ENCODE peak calls at places on chromosome 21, in eight cellular contexts. One of them, this sample, is unnamed.

GRCh38 chr21:45817345-45817744 is 164.2 kb upstream of the COL6A1 start:
- DNase-seq in thyroid gland: no peak
- DNase-seq in lower lobe of right lung: no peak
- DNase-seq in heart right ventricle: no peak
- DNase-seq in OCI-LY7: no peak
- DNase-seq in HCT116: no peak
- DNase-seq in mesendoderm: no peak
- DNase-seq in adrenal gland: no peak
- DNase-seq in this sample: no peak

GRCh38 chr21:37557261-37557950 is 190.8 kb downstream of the DYRK1A start:
- DNase-seq in thyroid gland: peak; percentile 79
- DNase-seq in lower lobe of right lung: no peak
- DNase-seq in heart right ventricle: no peak
- DNase-seq in OCI-LY7: peak; percentile 63
- DNase-seq in HCT116: no peak
- DNase-seq in mesendoderm: peak; percentile 19
- DNase-seq in adrenal gland: no peak
- DNase-seq in this sample: no peak

GRCh38 chr21:46605759-46606426 is 1.0 kb upstream of the S100B start:
- DNase-seq in thyroid gland: no peak
- DNase-seq in lower lobe of right lung: peak; percentile 81
- DNase-seq in heart right ventricle: peak; percentile 23
- DNase-seq in OCI-LY7: peak; percentile 8
- DNase-seq in HCT116: no peak
- DNase-seq in mesendoderm: no peak
- DNase-seq in adrenal gland: peak; percentile 29
- DNase-seq in this sample: no peak

GRCh38 chr21:18274370-18274769 is 29.7 kb downstream of the CHODL start:
- DNase-seq in thyroid gland: no peak
- DNase-seq in lower lobe of right lung: no peak
- DNase-seq in heart right ventricle: no peak
- DNase-seq in OCI-LY7: no peak
- DNase-seq in HCT116: no peak
- DNase-seq in mesendoderm: no peak
- DNase-seq in adrenal gland: no peak
- DNase-seq in this sample: no peak

GRCh38 chr21:18477059-18477458 is 73.5 kb upstream of the TMPRSS15 start:
- DNase-seq in thyroid gland: no peak
- DNase-seq in lower lobe of right lung: no peak
- DNase-seq in heart right ventricle: no peak
- DNase-seq in OCI-LY7: no peak
- DNase-seq in HCT116: no peak
- DNase-seq in mesendoderm: no peak
- DNase-seq in adrenal gland: no peak
- DNase-seq in this sample: no peak

GRCh38 chr21:34544032-34544496 is 32.1 kb upstream of the KCNE1 start:
- DNase-seq in thyroid gland: peak; percentile 85
- DNase-seq in lower lobe of right lung: peak; percentile 69
- DNase-seq in heart right ventricle: peak; percentile 78
- DNase-seq in OCI-LY7: peak; percentile 77
- DNase-seq in HCT116: peak; percentile 80
- DNase-seq in mesendoderm: peak; percentile 91
- DNase-seq in adrenal gland: peak; percentile 83
- DNase-seq in this sample: peak; percentile 75

GRCh38 chr21:43639470-43640178 is 19.7 kb downstream of the HSF2BP start:
- DNase-seq in thyroid gland: no peak
- DNase-seq in lower lobe of right lung: no peak
- DNase-seq in heart right ventricle: no peak
- DNase-seq in OCI-LY7: no peak
- DNase-seq in HCT116: no peak
- DNase-seq in mesendoderm: no peak
- DNase-seq in adrenal gland: no peak
- DNase-seq in this sample: no peak

GRCh38 chr21:32782698-32783097 is 11.1 kb upstream of the PAXBP1 start:
- DNase-seq in thyroid gland: no peak
- DNase-seq in lower lobe of right lung: no peak
- DNase-seq in heart right ventricle: no peak
- DNase-seq in OCI-LY7: no peak
- DNase-seq in HCT116: no peak
- DNase-seq in mesendoderm: no peak
- DNase-seq in adrenal gland: no peak
- DNase-seq in this sample: no peak

GRCh38 chr21:28781602-28782274 is 210.9 kb downstream of the LTN1 start:
- DNase-seq in thyroid gland: no peak
- DNase-seq in lower lobe of right lung: no peak
- DNase-seq in heart right ventricle: no peak
- DNase-seq in OCI-LY7: peak; percentile 20
- DNase-seq in HCT116: peak; percentile 6
- DNase-seq in mesendoderm: no peak
- DNase-seq in adrenal gland: no peak
- DNase-seq in this sample: no peak

GRCh38 chr21:33998402-33998801 is 75.0 kb upstream of the MRPS6 start:
- DNase-seq in thyroid gland: no peak
- DNase-seq in lower lobe of right lung: no peak
- DNase-seq in heart right ventricle: no peak
- DNase-seq in OCI-LY7: no peak
- DNase-seq in HCT116: no peak
- DNase-seq in mesendoderm: no peak
- DNase-seq in adrenal gland: no peak
- DNase-seq in this sample: no peak

GRCh38 chr21:32916522-32917099 is 109.1 kb upstream of the OLIG2 start:
- DNase-seq in thyroid gland: no peak
- DNase-seq in lower lobe of right lung: no peak
- DNase-seq in heart right ventricle: no peak
- DNase-seq in OCI-LY7: peak; percentile 31
- DNase-seq in HCT116: peak; percentile 15
- DNase-seq in mesendoderm: peak; percentile 16
- DNase-seq in adrenal gland: no peak
- DNase-seq in this sample: no peak

GRCh38 chr21:44984428-44984791 is 44.6 kb downstream of the SLX9 start:
- DNase-seq in thyroid gland: no peak
- DNase-seq in lower lobe of right lung: peak; percentile 43
- DNase-seq in heart right ventricle: no peak
- DNase-seq in OCI-LY7: no peak
- DNase-seq in HCT116: no peak
- DNase-seq in mesendoderm: no peak
- DNase-seq in adrenal gland: peak; percentile 10
- DNase-seq in this sample: no peak

GRCh38 chr21:40270134-40270533 is 402.9 kb downstream of the PCP4 start:
- DNase-seq in thyroid gland: no peak
- DNase-seq in lower lobe of right lung: no peak
- DNase-seq in heart right ventricle: no peak
- DNase-seq in OCI-LY7: no peak
- DNase-seq in HCT116: no peak
- DNase-seq in mesendoderm: no peak
- DNase-seq in adrenal gland: no peak
- DNase-seq in this sample: no peak

GRCh38 chr21:44304846-44305245 is 5.0 kb downstream of the PFKL start:
- DNase-seq in thyroid gland: peak; percentile 55
- DNase-seq in lower lobe of right lung: no peak
- DNase-seq in heart right ventricle: no peak
- DNase-seq in OCI-LY7: peak; percentile 72
- DNase-seq in HCT116: no peak
- DNase-seq in mesendoderm: peak; percentile 55
- DNase-seq in adrenal gland: no peak
- DNase-seq in this sample: peak; percentile 78

DNA sequence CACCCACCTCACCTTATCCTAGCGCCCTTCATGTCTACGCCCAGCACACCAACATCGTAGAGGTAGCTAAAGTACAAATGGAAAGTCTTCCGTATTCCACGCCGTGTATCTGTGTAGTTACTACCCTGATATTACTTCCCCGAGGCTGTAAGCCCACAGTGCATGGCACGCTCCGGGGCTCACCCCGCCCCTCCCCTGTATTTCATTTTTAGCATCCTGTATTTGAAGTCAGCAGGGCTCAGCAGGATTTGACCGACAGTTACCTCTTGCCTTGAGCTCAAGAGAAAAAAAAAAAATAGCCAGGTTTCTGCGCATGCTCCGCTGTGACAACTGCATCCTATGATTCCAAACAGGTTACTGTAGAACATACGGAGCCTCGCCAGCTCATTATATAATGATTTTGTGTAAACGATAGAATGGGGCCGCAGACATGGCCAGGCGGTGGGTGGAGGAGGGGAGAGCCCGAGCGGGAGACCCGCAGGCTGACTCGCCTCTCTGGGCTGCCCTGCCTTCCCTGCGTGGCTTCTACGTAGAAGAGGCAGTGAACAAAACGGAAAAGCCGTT is 1.3 kb downstream of the ABCG1 start:
- DNase-seq in thyroid gland: peak; percentile 65
- DNase-seq in lower lobe of right lung: peak; percentile 72
- DNase-seq in heart right ventricle: peak; percentile 77
- DNase-seq in OCI-LY7: peak; percentile 89
- DNase-seq in HCT116: no peak
- DNase-seq in mesendoderm: peak; percentile 86
- DNase-seq in adrenal gland: peak; percentile 85
- DNase-seq in this sample: peak; percentile 72
- H3K27ac ChIP-seq in thyroid gland: peak overlapping the region; percentile 90
- H3K27ac ChIP-seq in lower lobe of right lung: peak overlapping the region; percentile 86
- H3K27ac ChIP-seq in heart right ventricle: peak overlapping the region; percentile 88
- H3K27ac ChIP-seq in OCI-LY7: peak overlapping the region; percentile 78
- H3K27ac ChIP-seq in HCT116: no peak overlapping the region
- H3K27ac ChIP-seq in mesendoderm: no peak overlapping the region
- H3K27ac ChIP-seq in adrenal gland: peak overlapping the region; percentile 88
- H3K27ac ChIP-seq in this sample: peak overlapping the region; percentile 76

DNA sequence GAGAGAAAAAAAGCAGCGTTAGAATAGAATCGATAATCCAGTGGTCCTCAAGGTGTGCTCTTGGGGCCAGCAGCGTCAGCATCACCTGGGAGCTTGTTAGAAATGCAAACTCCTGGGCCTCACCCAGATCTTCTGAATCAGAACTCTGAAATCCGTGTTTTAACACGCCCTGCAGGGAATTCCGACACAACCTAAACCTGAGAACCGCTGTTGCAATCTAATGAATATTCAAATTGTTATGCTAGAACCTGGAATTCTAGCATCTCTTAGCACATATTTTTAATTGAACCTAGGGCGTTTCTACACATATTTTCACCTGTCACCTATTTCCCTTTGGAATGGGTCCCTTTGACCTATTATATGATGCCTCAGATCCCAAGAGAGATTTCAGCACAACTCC is 175.7 kb downstream of the PSMG1 start:
- DNase-seq in thyroid gland: no peak
- DNase-seq in lower lobe of right lung: no peak
- DNase-seq in heart right ventricle: no peak
- DNase-seq in OCI-LY7: no peak
- DNase-seq in HCT116: no peak
- DNase-seq in mesendoderm: peak; percentile 58
- DNase-seq in adrenal gland: no peak
- DNase-seq in this sample: no peak
- H3K27ac ChIP-seq in thyroid gland: peak overlapping the region; percentile 91
- H3K27ac ChIP-seq in lower lobe of right lung: peak overlapping the region; percentile 86
- H3K27ac ChIP-seq in heart right ventricle: peak overlapping the region; percentile 89
- H3K27ac ChIP-seq in OCI-LY7: no peak overlapping the region
- H3K27ac ChIP-seq in HCT116: no peak overlapping the region
- H3K27ac ChIP-seq in mesendoderm: no peak overlapping the region
- H3K27ac ChIP-seq in adrenal gland: peak overlapping the region; percentile 84
- H3K27ac ChIP-seq in this sample: peak overlapping the region; percentile 76

GRCh38 chr21:42231761-42232160 is 12.8 kb downstream of the ABCG1 start:
- DNase-seq in thyroid gland: no peak
- DNase-seq in lower lobe of right lung: peak; percentile 19
- DNase-seq in heart right ventricle: no peak
- DNase-seq in OCI-LY7: no peak
- DNase-seq in HCT116: no peak
- DNase-seq in mesendoderm: no peak
- DNase-seq in adrenal gland: no peak
- DNase-seq in this sample: no peak

GRCh38 chr21:42227909-42228708 is 9.2 kb downstream of the ABCG1 start:
- DNase-seq in thyroid gland: peak; percentile 67
- DNase-seq in lower lobe of right lung: peak; percentile 93
- DNase-seq in heart right ventricle: peak; percentile 92
- DNase-seq in OCI-LY7: peak; percentile 94
- DNase-seq in HCT116: peak; percentile 64
- DNase-seq in mesendoderm: peak; percentile 79
- DNase-seq in adrenal gland: peak; percentile 98
- DNase-seq in this sample: peak; percentile 79

GRCh38 chr21:42230636-42231035 is 11.7 kb downstream of the ABCG1 start:
- DNase-seq in thyroid gland: no peak
- DNase-seq in lower lobe of right lung: peak; percentile 17
- DNase-seq in heart right ventricle: no peak
- DNase-seq in OCI-LY7: no peak
- DNase-seq in HCT116: no peak
- DNase-seq in mesendoderm: no peak
- DNase-seq in adrenal gland: no peak
- DNase-seq in this sample: no peak

GRCh38 chr21:42229676-42230075 is 10.7 kb downstream of the ABCG1 start:
- DNase-seq in thyroid gland: no peak
- DNase-seq in lower lobe of right lung: peak; percentile 19
- DNase-seq in heart right ventricle: no peak
- DNase-seq in OCI-LY7: no peak
- DNase-seq in HCT116: no peak
- DNase-seq in mesendoderm: no peak
- DNase-seq in adrenal gland: no peak
- DNase-seq in this sample: no peak

DNA sequence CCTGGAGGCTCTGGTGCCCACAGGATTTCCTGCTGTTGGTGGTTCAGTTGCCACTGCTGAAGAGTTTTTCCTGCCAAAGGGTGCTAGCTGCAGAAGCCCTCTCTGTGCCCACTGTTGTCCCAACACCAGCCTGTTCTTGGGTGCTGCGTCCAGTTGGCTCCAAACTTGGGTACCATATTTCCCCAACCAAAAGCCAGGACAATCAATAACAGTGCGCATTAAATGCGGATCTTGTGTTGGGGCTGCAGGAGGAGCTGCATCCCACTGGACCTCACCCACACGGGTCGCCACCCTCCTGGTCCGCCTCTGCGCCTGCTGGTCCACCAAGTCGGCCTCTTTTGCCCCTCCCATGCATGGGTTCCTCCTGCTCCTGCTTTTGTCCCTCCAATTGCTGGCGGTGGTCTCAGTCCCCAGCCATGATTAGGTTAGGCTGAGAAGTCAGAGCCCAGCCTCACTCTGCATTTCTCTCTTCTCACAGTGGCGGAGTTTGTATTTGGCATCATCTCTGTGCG is 9.8 kb downstream of the ABCG1 start:
- DNase-seq in thyroid gland: no peak
- DNase-seq in lower lobe of right lung: peak; percentile 44
- DNase-seq in heart right ventricle: no peak
- DNase-seq in OCI-LY7: no peak
- DNase-seq in HCT116: no peak
- DNase-seq in mesendoderm: no peak
- DNase-seq in adrenal gland: no peak
- DNase-seq in this sample: no peak
- H3K27ac ChIP-seq in thyroid gland: peak overlapping the region; percentile 48
- H3K27ac ChIP-seq in lower lobe of right lung: peak overlapping the region; percentile 58
- H3K27ac ChIP-seq in heart right ventricle: peak overlapping the region; percentile 80
- H3K27ac ChIP-seq in OCI-LY7: peak overlapping the region; percentile 81
- H3K27ac ChIP-seq in HCT116: no peak overlapping the region
- H3K27ac ChIP-seq in mesendoderm: no peak overlapping the region
- H3K27ac ChIP-seq in adrenal gland: peak overlapping the region; percentile 35
- H3K27ac ChIP-seq in this sample: no peak overlapping the region

DNA sequence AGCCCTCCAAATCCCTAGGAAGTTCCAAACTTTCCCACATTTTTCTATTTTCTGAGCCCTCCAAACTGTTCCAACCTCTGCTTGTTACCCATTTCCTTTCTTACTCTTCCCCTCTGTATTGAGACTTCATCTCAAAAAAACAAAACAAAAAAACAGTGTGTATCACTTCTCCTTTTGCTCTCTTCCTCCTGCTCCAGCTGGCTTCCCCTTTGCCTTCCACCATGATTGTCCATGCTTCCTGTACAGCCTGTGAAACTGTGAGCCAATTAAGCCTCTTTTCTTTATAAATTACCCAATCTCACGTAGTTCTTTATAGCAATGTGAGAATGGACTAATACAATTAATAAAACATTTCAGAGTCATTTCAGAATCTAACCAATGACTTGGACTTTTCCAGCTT is 69.6 kb upstream of the KRTAP19-8 start:
- DNase-seq in thyroid gland: no peak
- DNase-seq in lower lobe of right lung: no peak
- DNase-seq in heart right ventricle: no peak
- DNase-seq in OCI-LY7: peak; percentile 36
- DNase-seq in HCT116: no peak
- DNase-seq in mesendoderm: no peak
- DNase-seq in adrenal gland: no peak
- DNase-seq in this sample: no peak
- H3K27ac ChIP-seq in thyroid gland: no peak overlapping the region
- H3K27ac ChIP-seq in lower lobe of right lung: peak overlapping the region; percentile 36
- H3K27ac ChIP-seq in heart right ventricle: peak overlapping the region; percentile 75
- H3K27ac ChIP-seq in OCI-LY7: peak overlapping the region; percentile 29
- H3K27ac ChIP-seq in HCT116: no peak overlapping the region
- H3K27ac ChIP-seq in mesendoderm: no peak overlapping the region
- H3K27ac ChIP-seq in adrenal gland: peak overlapping the region; percentile 45
- H3K27ac ChIP-seq in this sample: no peak overlapping the region

This sample was measured in testis.